ENCODE peak calls at places on chromosomes 11 and 22, in five cellular contexts. G, R, Q, J and E are unnamed samples.

GRCh38 chr11:61783717-61784505 is 8.5 kb downstream of the TMEM258 start:
- DNase-seq in R (peak; percentile 14), G (no peak), Q (no peak), J (no peak), E (no peak)

GRCh38 chr11:35491231-35491871 is 34.1 kb downstream of the PAMR1 start:
- DNase-seq in Q (no peak), R (peak; percentile 50), J (no peak), G (no peak), E (no peak)

GRCh38 chr11:125322317-125322716 is 157.8 kb downstream of the PKNOX2 start:
- DNase-seq in Q (no peak), R (no peak), G (no peak), J (no peak), E (no peak)

GRCh38 chr11:71562120-71562519 is 3.2 kb upstream of the KRTAP5-10 start:
- DNase-seq in J (no peak), R (no peak), G (no peak), Q (no peak), E (no peak)

GRCh38 chr11:12287009-12287373 is 90.4 kb upstream of the PARVA start:
- DNase-seq in G (no peak), J (no peak), R (peak; percentile 94), Q (no peak), E (no peak)

GRCh38 chr22:38777087-38777671 is 16.8 kb downstream of the DNAL4 start:
- DNase-seq in Q (no peak), J (no peak), R (no peak), G (no peak), E (no peak)

GRCh38 chr11:9861860-9862725 is 198.2 kb downstream of the SWAP70 start:
- DNase-seq in R (peak; percentile 73), G (no peak), J (peak; percentile 3), Q (peak; percentile 53), E (peak; percentile 60)

GRCh38 chr11:111945198-111945597 is 8.1 kb downstream of the DIXDC1 start:
- DNase-seq in J (no peak), G (no peak), R (no peak), Q (no peak), E (no peak)

GRCh38 chr11:13101836-13102574 is 92.9 kb downstream of the RASSF10 start:
- DNase-seq in G (no peak), R (no peak), J (no peak), Q (no peak), E (no peak)

GRCh38 chr11:111528557-111528956 is 12.0 kb upstream of the LAYN start:
- DNase-seq in G (no peak), Q (no peak), J (no peak), R (no peak), E (no peak)

GRCh38 chr11:65859812-65860277 is 388 bp upstream of the MUS81 start:
- DNase-seq in G (no peak), R (no peak), J (peak; percentile 30), Q (no peak), E (no peak)

GRCh38 chr22:48717076-48717810 is 1110.4 kb downstream of the BRD1 start:
- DNase-seq in J (no peak), Q (no peak), R (no peak), G (no peak), E (no peak)

GRCh38 chr11:10878408-10879214 is 20.8 kb upstream of the ZBED5 start:
- DNase-seq in Q (no peak), G (no peak), R (peak; percentile 45), J (no peak), E (peak; percentile 58)

GRCh38 chr22:19756288-19757128 is 4.1 kb upstream of the TBX1 start:
- DNase-seq in J (peak; percentile 70), R (no peak), Q (peak; percentile 94), G (no peak), E (peak; percentile 32)

GRCh38 chr22:26656896-26657851 is at the start of gene MIAT:
- DNase-seq in J (peak; percentile 59), R (no peak), G (no peak), Q (peak; percentile 38), E (peak; percentile 34)

GRCh38 chr11:69572233-69572860 is 68.6 kb upstream of the CCND1 start:
- DNase-seq in Q (no peak), R (no peak), G (no peak), J (no peak), E (no peak)

GRCh38 chr11:65435330-65435931 is 12.8 kb downstream of the NEAT1 start:
- DNase-seq in R (no peak), Q (no peak), J (no peak), G (peak; percentile 20), E (no peak)